ENCODE peak calls at places on chromosome 22, in nine cellular contexts. L is pancreas; J is iris pigment epithelial cell; B is cerebellar cortex; Y is NCI-H1105; E is stimulated activated CD8-positive, alpha-beta memory T cell treated with anti-CD3 and anti-CD28 coated beads, Interleukin-15, amount 100 ng/mL, for 4 hours; U is fibroblast of mammary gland; N is T-helper 2 cell; K is CD4-positive, alpha-beta T cell. Q is an unnamed sample.

GRCh38 chr22:50162391-50162956 is 8.1 kb upstream of the PANX2 start:
- DNase-seq in B (no peak), K (no peak), L (no peak), U (no peak), N (no peak), E (no peak), J (no peak), Y (no peak), Q (no peak)

GRCh38 chr22:46957521-46957920 is 195.1 kb downstream of the TBC1D22A start:
- DNase-seq in J (no peak), L (no peak), E (no peak), U (no peak), B (no peak), K (no peak), Y (no peak), N (no peak), Q (no peak)

GRCh38 chr22:32482708-32483107 is 8.1 kb downstream of the FBXO7 start:
- DNase-seq in L (no peak), Y (no peak), N (peak; percentile 78), K (no peak), U (no peak), J (peak; percentile 48), B (no peak), E (no peak), Q (no peak)

GRCh38 chr22:36369004-36369921 is 18.5 kb downstream of the MYH9 start:
- DNase-seq in Y (no peak), U (no peak), K (no peak), N (peak; percentile 45), L (peak; percentile 21), B (peak; percentile 55), J (no peak), E (peak; percentile 59), Q (no peak)

GRCh38 chr22:19109198-19110063 is 12.8 kb downstream of the DGCR2 start:
- DNase-seq in J (peak; percentile 91), E (no peak), N (peak; percentile 84), Y (no peak), B (no peak), L (no peak), U (peak; percentile 67), K (peak; percentile 65), Q (peak; percentile 37)

GRCh38 chr22:47094861-47095330 is 332.4 kb downstream of the TBC1D22A start:
- DNase-seq in U (peak; percentile 33), K (no peak), L (no peak), J (peak; percentile 54), B (no peak), N (peak; percentile 22), Y (no peak), E (no peak), Q (no peak)

GRCh38 chr22:45112136-45112879 is 51.4 kb upstream of the NUP50 start:
- DNase-seq in E (no peak), N (no peak), U (peak; percentile 83), K (no peak), L (no peak), B (no peak), Y (no peak), J (peak; percentile 72), Q (no peak)

GRCh38 chr22:29795663-29796062 is 28.5 kb downstream of the UQCR10 start:
- DNase-seq in K (no peak), E (no peak), B (no peak), U (no peak), L (no peak), N (no peak), J (no peak), Y (no peak), Q (no peak)

GRCh38 chr22:19195796-19196731 is 17.5 kb upstream of the SLC25A1 start:
- DNase-seq in E (no peak), K (no peak), L (no peak), Y (no peak), J (no peak), B (no peak), U (no peak), N (peak; percentile 55), Q (no peak)

Q was measured in Caco-2.